ENCODE peak calls at places on chromosome 12, in seven cellular contexts. B is naive thymus-derived CD4-positive, alpha-beta T cell; K is MG63; H is neural progenitor cell; E is effector memory CD4-positive, alpha-beta T cell; U is heart left ventricle; A is HL-60. F is an unnamed sample.
A peak's percentile ranks its signal among the peaks of the same experiment; 100 is the strongest.

GRCh38 chr12:108622425-108622824 is 11.3 kb downstream of the SELPLG start:
- DNase-seq in B (no peak), K (no peak), H (peak; percentile 63), E (no peak), U (no peak), A (peak; percentile 41), F (no peak)

GRCh38 chr12:88763536-88764100 is 183.3 kb upstream of the KITLG start:
- DNase-seq in B (no peak), K (peak; percentile 4), H (no peak), E (no peak), U (no peak), A (no peak), F (no peak)

GRCh38 chr12:93784339-93785086 is 107.3 kb downstream of the CRADD start:
- DNase-seq in B (peak; percentile 45), K (peak; percentile 69), H (peak; percentile 72), E (peak; percentile 4), U (no peak), A (no peak), F (no peak)

GRCh38 chr12:33432992-33433391 is 6.6 kb downstream of the SYT10 start:
- DNase-seq in B (no peak), K (no peak), H (no peak), E (no peak), U (no peak), A (no peak), F (no peak)

GRCh38 chr12:25372002-25372401 is 121.3 kb upstream of the KRAS start:
- DNase-seq in B (no peak), K (no peak), H (no peak), E (no peak), U (no peak), A (no peak), F (no peak)

GRCh38 chr12:64203036-64203435 is 19.1 kb downstream of the KICS2 start:
- DNase-seq in B (no peak), K (no peak), H (no peak), E (no peak), U (no peak), A (no peak), F (no peak)

GRCh38 chr12:119338593-119339363 is 4.2 kb downstream of the CCDC60 start:
- DNase-seq in B (no peak), K (no peak), H (peak; percentile 94), E (no peak), U (no peak), A (no peak), F (peak; percentile 46)

GRCh38 chr12:93061414-93062099 is 132.5 kb upstream of the EEA1 start:
- DNase-seq in B (no peak), K (no peak), H (peak; percentile 11), E (no peak), U (peak; percentile 75), A (no peak), F (no peak)

GRCh38 chr12:131593411-131593810 is 117.5 kb upstream of the SFSWAP start:
- DNase-seq in B (no peak), K (no peak), H (no peak), E (no peak), U (no peak), A (no peak), F (no peak)

GRCh38 chr12:131591136-131591535 is 119.8 kb upstream of the SFSWAP start:
- DNase-seq in B (no peak), K (no peak), H (no peak), E (no peak), U (no peak), A (no peak), F (no peak)

GRCh38 chr12:131592972-131593371 is 117.9 kb upstream of the SFSWAP start:
- DNase-seq in B (no peak), K (no peak), H (no peak), E (no peak), U (no peak), A (no peak), F (no peak)

GRCh38 chr12:131589966-131590365 is 120.9 kb upstream of the SFSWAP start:
- DNase-seq in B (no peak), K (no peak), H (no peak), E (no peak), U (no peak), A (no peak), F (no peak)

DNA sequence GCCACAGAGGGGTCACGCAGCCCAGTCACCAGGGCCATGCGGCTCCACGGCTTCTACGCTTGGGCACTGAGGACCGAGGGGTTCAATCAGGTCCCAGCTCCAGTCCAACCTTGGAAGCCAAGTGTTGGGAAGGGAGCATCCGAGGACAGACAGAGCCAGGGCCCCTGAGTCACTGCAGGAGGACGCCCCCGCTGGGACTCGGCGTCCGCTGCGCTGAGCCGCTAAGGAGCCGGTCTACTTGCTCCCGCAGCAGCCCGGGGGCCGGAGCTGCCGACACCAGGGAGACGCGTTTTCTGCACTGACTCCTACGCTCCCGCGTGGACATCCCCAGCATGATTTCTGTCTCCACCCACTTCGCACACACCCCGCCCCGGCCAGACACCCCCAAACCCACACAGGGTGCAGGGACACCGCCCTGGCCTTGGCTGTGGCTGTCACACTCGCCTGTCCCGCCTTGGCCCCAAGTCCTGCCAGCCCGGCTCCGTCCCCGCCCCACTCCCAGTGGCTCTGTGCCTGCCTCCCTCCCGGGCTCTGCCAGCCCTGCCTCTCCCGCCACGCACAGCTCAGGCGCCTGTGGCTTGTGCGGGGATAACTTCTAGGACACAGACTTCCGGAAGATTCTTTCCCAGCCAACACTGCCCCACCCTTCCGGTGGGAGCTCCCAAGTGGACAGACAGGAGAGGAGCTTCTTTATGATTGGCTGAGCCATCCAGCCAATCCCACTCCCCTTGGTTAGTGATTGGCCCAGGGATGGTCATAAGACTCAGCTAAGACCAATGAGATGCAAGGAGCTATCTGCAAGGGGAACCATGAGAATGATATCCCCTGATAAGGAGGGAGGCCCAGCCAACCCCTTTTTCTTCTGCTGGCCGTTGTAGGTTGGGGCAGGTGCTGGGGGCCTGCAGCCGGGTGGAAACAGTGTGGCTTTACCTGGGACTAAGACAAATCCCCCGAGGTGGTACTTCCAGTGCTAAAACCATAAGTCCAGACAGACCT is 118.9 kb upstream of the SFSWAP start:
- DNase-seq in B (no peak), K (peak; percentile 41), H (no peak), E (no peak), U (no peak), A (no peak), F (no peak)
- H3K4me3 ChIP-seq in B (no peak overlapping the region), K (peak overlapping the region; percentile 25), H (no peak overlapping the region), E (no peak overlapping the region), U (no peak overlapping the region), A (no peak overlapping the region), F (no peak overlapping the region)

GRCh38 chr12:104448475-104448874 is 8.3 kb upstream of the CHST11 start:
- DNase-seq in B (no peak), K (no peak), H (no peak), E (no peak), U (no peak), A (no peak), F (no peak)

GRCh38 chr12:104450700-104451099 is 6.0 kb upstream of the CHST11 start:
- DNase-seq in B (no peak), K (no peak), H (no peak), E (no peak), U (no peak), A (no peak), F (no peak)

GRCh38 chr12:104453133-104453532 is 3.6 kb upstream of the CHST11 start:
- DNase-seq in B (no peak), K (no peak), H (no peak), E (no peak), U (no peak), A (no peak), F (no peak)

GRCh38 chr12:104454997-104455396 is 1.8 kb upstream of the CHST11 start:
- DNase-seq in B (no peak), K (peak; percentile 74), H (no peak), E (no peak), U (no peak), A (no peak), F (no peak)

DNA sequence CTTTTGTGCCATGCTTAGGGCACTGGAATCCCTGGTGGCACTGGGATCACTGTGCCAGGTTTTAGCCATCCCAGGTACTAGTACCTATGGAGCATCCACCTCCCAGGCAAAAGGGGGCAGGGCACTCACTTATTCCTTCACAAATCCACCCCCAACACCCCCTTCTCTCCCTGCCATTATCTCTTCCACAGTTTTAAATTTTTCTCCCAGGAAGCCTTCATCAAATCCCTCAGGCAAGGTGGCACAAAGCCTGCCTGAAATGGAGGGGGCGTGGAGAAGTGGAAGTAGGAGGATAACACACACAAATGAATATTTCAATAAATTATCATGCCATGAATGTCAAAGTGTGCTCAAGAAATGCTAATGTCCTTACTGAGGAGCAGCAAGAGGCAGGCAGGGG is 4.7 kb upstream of the CHST11 start:
- DNase-seq in B (no peak), K (no peak), H (no peak), E (no peak), U (no peak), A (no peak), F (no peak)
- H3K4me3 ChIP-seq in B (no peak overlapping the region), K (no peak overlapping the region), H (no peak overlapping the region), E (no peak overlapping the region), U (no peak overlapping the region), A (no peak overlapping the region), F (no peak overlapping the region)

GRCh38 chr12:53231859-53232640 is at the start of gene RARG:
- DNase-seq in B (no peak), K (peak; percentile 85), H (peak; percentile 72), E (peak; percentile 68), U (peak; percentile 70), A (no peak), F (no peak)

GRCh38 chr12:53233671-53234091 is 1.7 kb upstream of the RARG start:
- DNase-seq in B (no peak), K (no peak), H (no peak), E (no peak), U (no peak), A (no peak), F (no peak)

GRCh38 chr12:53230971-53231858 is 794 bp downstream of the RARG start:
- DNase-seq in B (no peak), K (no peak), H (no peak), E (no peak), U (no peak), A (no peak), F (no peak)

GRCh38 chr12:53234236-53234635 is 2.2 kb upstream of the RARG start:
- DNase-seq in B (no peak), K (no peak), H (peak; percentile 86), E (no peak), U (no peak), A (no peak), F (no peak)

DNA sequence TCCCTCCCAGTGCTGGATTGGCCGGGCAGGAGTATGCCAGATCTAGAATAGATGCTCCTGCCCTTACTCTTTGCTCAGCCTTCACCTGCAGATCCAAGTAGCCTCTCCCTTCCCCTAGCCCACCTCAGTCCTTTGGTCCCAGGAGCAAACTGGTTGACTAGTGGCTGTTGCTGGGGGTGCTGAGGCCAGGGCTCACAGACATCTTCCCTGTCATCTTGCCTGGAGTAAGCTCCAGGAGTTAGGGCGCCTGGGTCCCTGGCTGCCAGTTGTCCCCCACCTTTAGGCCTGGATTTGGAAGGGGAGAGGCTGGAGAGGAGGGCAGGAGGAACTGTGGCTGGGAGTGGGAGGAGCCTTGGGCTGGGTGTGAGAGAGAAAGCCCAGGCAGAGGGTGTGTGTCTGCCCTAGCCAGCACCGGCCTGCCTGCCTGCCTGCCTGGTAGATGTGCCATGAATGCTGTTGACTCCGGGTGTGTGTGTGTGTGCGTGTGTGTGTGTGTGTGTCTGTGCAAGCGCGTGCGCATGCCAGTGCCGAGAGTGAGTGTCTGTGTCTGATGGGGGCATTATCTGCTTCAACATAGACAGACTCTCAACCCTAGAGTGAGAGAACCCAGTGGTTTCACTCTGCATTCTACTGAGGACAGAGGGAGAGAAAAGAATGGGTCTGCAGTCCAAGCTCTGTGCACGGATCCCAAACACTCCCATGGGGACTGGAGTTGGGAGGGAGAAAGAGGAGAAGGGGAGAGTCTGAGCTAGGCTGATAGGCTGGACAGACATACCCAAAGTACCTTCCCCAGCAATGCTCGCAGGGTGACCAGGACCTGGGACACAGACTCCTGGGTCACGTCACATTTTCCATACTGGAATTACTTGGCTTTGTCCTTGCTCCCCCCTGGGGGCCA is 881 bp upstream of the RARG start:
- DNase-seq in B (no peak), K (peak; percentile 61), H (peak; percentile 60), E (no peak), U (peak; percentile 75), A (peak; percentile 41), F (no peak)
- H3K4me3 ChIP-seq in B (peak overlapping the region; percentile 46), K (peak overlapping the region; percentile 46), H (peak overlapping the region; percentile 64), E (peak overlapping the region; percentile 63), U (peak overlapping the region; percentile 64), A (peak overlapping the region; percentile 30), F (peak overlapping the region; percentile 42)

GRCh38 chr12:96988919-96989318 is 81.9 kb downstream of the NEDD1 start:
- DNase-seq in B (no peak), K (no peak), H (no peak), E (no peak), U (no peak), A (no peak), F (no peak)

GRCh38 chr12:96986883-96987523 is 79.9 kb downstream of the NEDD1 start:
- DNase-seq in B (peak; percentile 4), K (no peak), H (peak; percentile 74), E (no peak), U (no peak), A (no peak), F (peak; percentile 59)

GRCh38 chr12:96982671-96983070 is 75.6 kb downstream of the NEDD1 start:
- DNase-seq in B (no peak), K (no peak), H (no peak), E (no peak), U (no peak), A (no peak), F (no peak)

GRCh38 chr12:96989916-96990315 is 82.9 kb downstream of the NEDD1 start:
- DNase-seq in B (no peak), K (no peak), H (peak; percentile 80), E (no peak), U (no peak), A (no peak), F (peak; percentile 56)

DNA sequence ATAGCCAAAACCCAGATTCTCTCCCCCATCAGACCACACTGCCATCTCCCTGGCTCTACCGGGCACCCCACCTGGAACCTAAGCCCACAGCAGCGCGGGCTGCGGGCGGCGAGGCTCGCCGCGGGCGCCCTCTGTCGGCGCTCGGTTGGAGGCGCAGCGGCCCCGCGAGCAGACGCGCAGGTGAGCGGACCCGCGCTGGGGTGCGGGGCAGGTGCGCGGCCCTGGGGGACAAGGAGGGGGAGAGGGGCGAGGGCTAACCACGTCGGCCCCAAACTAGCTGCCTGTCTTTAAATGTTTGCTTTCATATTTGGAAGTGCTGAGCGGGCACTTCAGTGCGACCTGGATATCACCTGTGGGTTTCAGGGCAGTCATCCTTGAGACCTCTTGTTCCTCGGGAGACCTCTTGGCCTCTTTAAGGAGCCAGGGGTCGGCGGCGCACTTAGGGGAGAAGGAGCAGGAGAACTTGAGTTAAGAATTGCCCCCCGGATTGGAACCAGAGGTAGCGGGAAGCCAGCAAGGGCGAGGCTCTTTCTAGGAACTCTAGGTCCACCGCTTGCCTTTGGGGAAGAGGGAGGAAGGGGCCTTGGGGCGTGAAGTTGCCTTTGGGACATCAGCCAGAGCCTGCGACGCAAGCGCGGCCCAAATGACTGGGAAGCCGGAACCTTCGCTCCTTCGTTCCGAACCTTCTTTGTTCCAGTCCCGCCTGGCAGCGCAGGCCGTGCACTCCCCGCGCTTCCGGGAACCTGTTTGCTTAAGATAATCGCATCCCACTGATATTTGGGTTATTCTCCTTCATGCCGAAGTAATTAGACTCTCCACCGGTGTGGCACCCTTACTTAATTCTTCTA is 78.7 kb downstream of the NEDD1 start:
- DNase-seq in B (peak; percentile 49), K (no peak), H (peak; percentile 66), E (peak; percentile 0), U (peak; percentile 60), A (no peak), F (peak; percentile 18)
- H3K4me3 ChIP-seq in B (peak overlapping the region; percentile 52), K (no peak overlapping the region), H (peak overlapping the region; percentile 39), E (peak overlapping the region; percentile 58), U (peak overlapping the region; percentile 18), A (no peak overlapping the region), F (peak overlapping the region; percentile 42)